ENCODE peak calls at places on chromosome 6, in eight cellular contexts. One of them, this sample, is unnamed.

GRCh38 chr6:75283907-75284284 is 696 bp downstream of the TMEM30A start:
- DNase-seq in lower lobe of right lung: no peak
- DNase-seq in SJSA1: no peak
- DNase-seq in OCI-LY7: peak; percentile 17
- DNase-seq in A673: no peak
- DNase-seq in psoas muscle: no peak
- DNase-seq in CD8-positive, alpha-beta memory T cell: peak; percentile 5
- DNase-seq in tibial artery: no peak
- DNase-seq in this sample: no peak

GRCh38 chr6:144804246-144804790 is 519.2 kb downstream of the UTRN start:
- DNase-seq in OCI-LY7: no peak
- DNase-seq in psoas muscle: no peak
- DNase-seq in SJSA1: no peak
- DNase-seq in A673: no peak
- DNase-seq in tibial artery: no peak
- DNase-seq in lower lobe of right lung: no peak
- DNase-seq in CD8-positive, alpha-beta memory T cell: no peak
- DNase-seq in this sample: no peak

GRCh38 chr6:33633462-33634158 is 12.5 kb downstream of the ITPR3 start:
- DNase-seq in A673: peak; percentile 67
- DNase-seq in psoas muscle: peak; percentile 80
- DNase-seq in lower lobe of right lung: peak; percentile 85
- DNase-seq in tibial artery: peak; percentile 83
- DNase-seq in SJSA1: no peak
- DNase-seq in CD8-positive, alpha-beta memory T cell: peak; percentile 67
- DNase-seq in OCI-LY7: peak; percentile 44
- DNase-seq in this sample: peak; percentile 82

GRCh38 chr6:125745281-125746018 is 4.0 kb upstream of the HEY2 start:
- DNase-seq in A673: no peak
- DNase-seq in psoas muscle: no peak
- DNase-seq in SJSA1: no peak
- DNase-seq in OCI-LY7: no peak
- DNase-seq in lower lobe of right lung: no peak
- DNase-seq in tibial artery: no peak
- DNase-seq in CD8-positive, alpha-beta memory T cell: no peak
- DNase-seq in this sample: no peak

GRCh38 chr6:34459899-34460593 is 5.8 kb upstream of the PACSIN1 start:
- DNase-seq in lower lobe of right lung: no peak
- DNase-seq in SJSA1: no peak
- DNase-seq in tibial artery: no peak
- DNase-seq in OCI-LY7: peak; percentile 81
- DNase-seq in psoas muscle: no peak
- DNase-seq in CD8-positive, alpha-beta memory T cell: peak; percentile 38
- DNase-seq in A673: peak; percentile 58
- DNase-seq in this sample: no peak

GRCh38 chr6:117548797-117549301 is 53.5 kb downstream of the GOPC start:
- DNase-seq in SJSA1: peak; percentile 76
- DNase-seq in psoas muscle: no peak
- DNase-seq in OCI-LY7: no peak
- DNase-seq in A673: peak; percentile 29
- DNase-seq in tibial artery: no peak
- DNase-seq in CD8-positive, alpha-beta memory T cell: peak; percentile 6
- DNase-seq in lower lobe of right lung: no peak
- DNase-seq in this sample: no peak

GRCh38 chr6:112254921-112255320 is 554 bp upstream of the LAMA4 start:
- DNase-seq in SJSA1: no peak
- DNase-seq in A673: no peak
- DNase-seq in tibial artery: no peak
- DNase-seq in psoas muscle: no peak
- DNase-seq in OCI-LY7: no peak
- DNase-seq in CD8-positive, alpha-beta memory T cell: no peak
- DNase-seq in lower lobe of right lung: no peak
- DNase-seq in this sample: no peak

GRCh38 chr6:143375022-143375585 is 75.4 kb downstream of the ADAT2 start:
- DNase-seq in A673: no peak
- DNase-seq in OCI-LY7: no peak
- DNase-seq in lower lobe of right lung: no peak
- DNase-seq in SJSA1: no peak
- DNase-seq in tibial artery: no peak
- DNase-seq in psoas muscle: no peak
- DNase-seq in CD8-positive, alpha-beta memory T cell: no peak
- DNase-seq in this sample: no peak

GRCh38 chr6:117590447-117590846 is 11.9 kb downstream of the GOPC start:
- DNase-seq in OCI-LY7: no peak
- DNase-seq in CD8-positive, alpha-beta memory T cell: no peak
- DNase-seq in psoas muscle: no peak
- DNase-seq in SJSA1: no peak
- DNase-seq in lower lobe of right lung: no peak
- DNase-seq in tibial artery: no peak
- DNase-seq in A673: no peak
- DNase-seq in this sample: no peak

GRCh38 chr6:53862517-53863457 is 68.0 kb downstream of the LRRC1 start:
- DNase-seq in A673: peak; percentile 3
- DNase-seq in SJSA1: no peak
- DNase-seq in tibial artery: no peak
- DNase-seq in OCI-LY7: no peak
- DNase-seq in psoas muscle: no peak
- DNase-seq in CD8-positive, alpha-beta memory T cell: no peak
- DNase-seq in lower lobe of right lung: no peak
- DNase-seq in this sample: no peak

GRCh38 chr6:159075506-159076100 is 30.8 kb upstream of the TAGAP start:
- DNase-seq in CD8-positive, alpha-beta memory T cell: no peak
- DNase-seq in SJSA1: peak; percentile 63
- DNase-seq in A673: peak; percentile 22
- DNase-seq in lower lobe of right lung: no peak
- DNase-seq in tibial artery: no peak
- DNase-seq in OCI-LY7: no peak
- DNase-seq in psoas muscle: no peak
- DNase-seq in this sample: peak; percentile 72

GRCh38 chr6:706161-706560 is 13.2 kb upstream of the EXOC2 start:
- DNase-seq in CD8-positive, alpha-beta memory T cell: no peak
- DNase-seq in psoas muscle: no peak
- DNase-seq in lower lobe of right lung: no peak
- DNase-seq in A673: no peak
- DNase-seq in tibial artery: no peak
- DNase-seq in SJSA1: peak; percentile 70
- DNase-seq in OCI-LY7: no peak
- DNase-seq in this sample: no peak

GRCh38 chr6:134307870-134308269 is 10.0 kb downstream of the SGK1 start:
- DNase-seq in SJSA1: no peak
- DNase-seq in A673: no peak
- DNase-seq in OCI-LY7: no peak
- DNase-seq in psoas muscle: no peak
- DNase-seq in CD8-positive, alpha-beta memory T cell: no peak
- DNase-seq in tibial artery: no peak
- DNase-seq in lower lobe of right lung: no peak
- DNase-seq in this sample: no peak

GRCh38 chr6:14267885-14268660 is 150.5 kb downstream of the CD83 start:
- DNase-seq in psoas muscle: no peak
- DNase-seq in SJSA1: no peak
- DNase-seq in tibial artery: no peak
- DNase-seq in OCI-LY7: no peak
- DNase-seq in A673: no peak
- DNase-seq in CD8-positive, alpha-beta memory T cell: no peak
- DNase-seq in lower lobe of right lung: no peak
- DNase-seq in this sample: no peak

GRCh38 chr6:14272111-14273085 is 154.8 kb downstream of the CD83 start:
- DNase-seq in lower lobe of right lung: no peak
- DNase-seq in psoas muscle: no peak
- DNase-seq in CD8-positive, alpha-beta memory T cell: no peak
- DNase-seq in SJSA1: no peak
- DNase-seq in A673: no peak
- DNase-seq in tibial artery: no peak
- DNase-seq in OCI-LY7: no peak
- DNase-seq in this sample: no peak

GRCh38 chr6:14270925-14271791 is 153.6 kb downstream of the CD83 start:
- DNase-seq in lower lobe of right lung: peak; percentile 45
- DNase-seq in tibial artery: no peak
- DNase-seq in CD8-positive, alpha-beta memory T cell: no peak
- DNase-seq in A673: no peak
- DNase-seq in psoas muscle: peak; percentile 22
- DNase-seq in OCI-LY7: no peak
- DNase-seq in SJSA1: no peak
- DNase-seq in this sample: no peak

GRCh38 chr6:14270142-14270893 is 152.7 kb downstream of the CD83 start:
- DNase-seq in OCI-LY7: no peak
- DNase-seq in lower lobe of right lung: no peak
- DNase-seq in psoas muscle: no peak
- DNase-seq in A673: no peak
- DNase-seq in SJSA1: no peak
- DNase-seq in CD8-positive, alpha-beta memory T cell: no peak
- DNase-seq in tibial artery: no peak
- DNase-seq in this sample: no peak

DNA sequence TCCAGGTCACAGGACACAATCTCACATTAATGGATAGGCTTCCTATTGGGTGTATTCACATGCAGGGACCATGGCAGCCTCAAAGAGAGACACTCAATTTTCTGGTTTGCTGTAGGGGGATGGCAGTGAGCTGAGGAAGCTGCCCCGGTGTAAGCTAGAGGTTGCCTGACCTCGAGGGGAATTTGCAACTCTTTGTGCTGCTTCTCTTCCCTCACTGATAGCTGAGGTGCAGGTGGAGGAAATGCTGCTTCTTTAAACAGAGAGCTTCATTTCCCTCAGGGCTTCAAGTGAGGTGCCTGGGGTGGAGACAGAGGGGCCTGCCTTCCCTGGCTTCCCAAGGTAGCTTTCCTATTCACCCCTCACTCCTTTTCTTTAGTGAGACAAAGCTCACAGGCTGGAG is 151.9 kb downstream of the CD83 start:
- DNase-seq in OCI-LY7: peak; percentile 84
- DNase-seq in psoas muscle: no peak
- DNase-seq in CD8-positive, alpha-beta memory T cell: no peak
- DNase-seq in lower lobe of right lung: no peak
- DNase-seq in tibial artery: no peak
- DNase-seq in A673: no peak
- DNase-seq in SJSA1: no peak
- DNase-seq in this sample: no peak
- H3K27ac ChIP-seq in OCI-LY7: peak overlapping the region; percentile 70
- H3K27ac ChIP-seq in psoas muscle: no peak overlapping the region
- H3K27ac ChIP-seq in CD8-positive, alpha-beta memory T cell: no peak overlapping the region
- H3K27ac ChIP-seq in lower lobe of right lung: no peak overlapping the region
- H3K27ac ChIP-seq in tibial artery: no peak overlapping the region
- H3K27ac ChIP-seq in A673: no peak overlapping the region
- H3K27ac ChIP-seq in SJSA1: no peak overlapping the region
- H3K27ac ChIP-seq in this sample: no peak overlapping the region

DNA sequence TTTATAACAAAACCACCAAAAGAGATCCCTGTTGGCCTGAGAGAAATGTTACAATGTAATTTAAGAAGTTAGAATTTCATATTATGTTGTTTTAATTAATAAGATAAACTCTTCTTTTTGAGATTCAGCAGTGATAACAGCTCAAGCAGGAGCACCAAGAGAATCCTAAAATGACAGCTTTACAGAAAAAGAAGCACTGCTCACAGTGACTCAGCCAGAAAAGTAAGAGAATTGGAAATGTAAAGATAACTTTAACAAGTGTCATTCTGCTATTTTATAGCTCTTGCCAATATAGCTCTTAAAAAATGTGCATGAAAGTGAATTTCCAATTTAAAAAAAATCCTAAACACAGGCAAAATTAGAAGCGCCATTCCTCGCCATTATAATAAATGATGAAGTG is 111.3 kb downstream of the UBE3D start:
- DNase-seq in psoas muscle: no peak
- DNase-seq in SJSA1: no peak
- DNase-seq in CD8-positive, alpha-beta memory T cell: no peak
- DNase-seq in OCI-LY7: no peak
- DNase-seq in lower lobe of right lung: no peak
- DNase-seq in tibial artery: no peak
- DNase-seq in A673: no peak
- DNase-seq in this sample: no peak
- H3K4me1 ChIP-seq in psoas muscle: no peaks in the 10 kb centered on the region
- H3K4me1 ChIP-seq in SJSA1: peaks cover 30% of the 10 kb centered on the region
- H3K4me1 ChIP-seq in CD8-positive, alpha-beta memory T cell: no peaks in the 10 kb centered on the region
- H3K4me1 ChIP-seq in OCI-LY7: peaks cover 33% of the 10 kb centered on the region
- H3K4me1 ChIP-seq in lower lobe of right lung: no peaks in the 10 kb centered on the region
- H3K4me1 ChIP-seq in tibial artery: no peaks in the 10 kb centered on the region
- H3K4me1 ChIP-seq in A673: peaks cover 20% of the 10 kb centered on the region
- H3K4me1 ChIP-seq in this sample: peaks cover 2% of the 10 kb centered on the region

GRCh38 chr6:81023007-81023582 is 729.4 kb downstream of the TENT5A start:
- DNase-seq in A673: peak; percentile 18
- DNase-seq in OCI-LY7: peak; percentile 42
- DNase-seq in tibial artery: no peak
- DNase-seq in psoas muscle: no peak
- DNase-seq in CD8-positive, alpha-beta memory T cell: no peak
- DNase-seq in SJSA1: no peak
- DNase-seq in lower lobe of right lung: no peak
- DNase-seq in this sample: no peak

GRCh38 chr6:81023708-81024107 is 728.8 kb downstream of the TENT5A start:
- DNase-seq in A673: no peak
- DNase-seq in tibial artery: no peak
- DNase-seq in SJSA1: no peak
- DNase-seq in psoas muscle: no peak
- DNase-seq in OCI-LY7: no peak
- DNase-seq in lower lobe of right lung: no peak
- DNase-seq in CD8-positive, alpha-beta memory T cell: no peak
- DNase-seq in this sample: no peak

GRCh38 chr6:81031429-81031828 is 721.1 kb downstream of the TENT5A start:
- DNase-seq in psoas muscle: no peak
- DNase-seq in lower lobe of right lung: no peak
- DNase-seq in SJSA1: no peak
- DNase-seq in OCI-LY7: no peak
- DNase-seq in tibial artery: no peak
- DNase-seq in CD8-positive, alpha-beta memory T cell: no peak
- DNase-seq in A673: peak; percentile 3
- DNase-seq in this sample: no peak

GRCh38 chr6:81026041-81026553 is 726.4 kb downstream of the TENT5A start:
- DNase-seq in psoas muscle: no peak
- DNase-seq in CD8-positive, alpha-beta memory T cell: no peak
- DNase-seq in OCI-LY7: no peak
- DNase-seq in SJSA1: no peak
- DNase-seq in lower lobe of right lung: no peak
- DNase-seq in tibial artery: no peak
- DNase-seq in A673: no peak
- DNase-seq in this sample: no peak
- H3K9me3 ChIP-seq in psoas muscle: peaks cover 6% of the 10 kb centered on the region
- H3K9me3 ChIP-seq in CD8-positive, alpha-beta memory T cell: no peaks in the 10 kb centered on the region
- H3K9me3 ChIP-seq in OCI-LY7: peaks cover 11% of the 10 kb centered on the region
- H3K9me3 ChIP-seq in SJSA1: no peaks in the 10 kb centered on the region
- H3K9me3 ChIP-seq in lower lobe of right lung: no peaks in the 10 kb centered on the region
- H3K9me3 ChIP-seq in tibial artery: no peaks in the 10 kb centered on the region
- H3K9me3 ChIP-seq in A673: peaks cover 26% of the 10 kb centered on the region
- H3K9me3 ChIP-seq in this sample: no peaks in the 10 kb centered on the region

DNA sequence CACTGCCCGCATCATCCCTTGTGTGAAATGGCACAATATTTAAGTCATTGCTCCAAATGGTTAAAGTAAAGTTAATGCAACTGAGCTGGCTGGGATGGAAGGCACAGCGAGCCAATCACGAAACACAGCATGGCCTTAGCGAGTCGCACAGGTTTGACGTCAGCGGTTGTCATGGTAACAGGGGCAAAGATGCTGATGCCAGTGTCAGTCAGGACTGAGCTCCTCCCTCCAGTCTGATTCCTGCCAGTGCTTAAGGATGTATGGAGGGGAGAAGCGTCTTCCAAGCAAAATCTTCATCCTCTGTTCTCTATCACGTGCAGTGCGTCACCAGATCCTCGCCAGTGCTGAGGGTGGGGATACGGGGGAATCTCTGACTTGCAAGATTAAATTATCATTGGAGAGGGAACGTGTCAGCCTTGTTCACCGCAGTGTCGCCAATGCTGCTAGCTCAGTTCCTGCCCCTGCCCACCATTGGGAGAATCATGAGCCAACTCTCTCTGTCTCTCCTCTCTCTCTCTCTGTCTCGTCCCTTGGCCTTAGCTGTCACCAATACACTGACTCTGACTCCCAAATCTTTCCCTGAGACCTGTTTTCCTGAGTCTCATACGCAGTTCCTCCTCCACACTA is 24.5 kb downstream of the TSPYL4 start:
- DNase-seq in OCI-LY7: peak; percentile 6
- DNase-seq in psoas muscle: peak; percentile 81
- DNase-seq in CD8-positive, alpha-beta memory T cell: no peak
- DNase-seq in A673: peak; percentile 36
- DNase-seq in SJSA1: peak; percentile 56
- DNase-seq in tibial artery: peak; percentile 88
- DNase-seq in lower lobe of right lung: no peak
- DNase-seq in this sample: peak; percentile 92
- H3K27ac ChIP-seq in OCI-LY7: no peak overlapping the region
- H3K27ac ChIP-seq in psoas muscle: no peak overlapping the region
- H3K27ac ChIP-seq in CD8-positive, alpha-beta memory T cell: no peak overlapping the region
- H3K27ac ChIP-seq in A673: no peak overlapping the region
- H3K27ac ChIP-seq in SJSA1: no peak overlapping the region
- H3K27ac ChIP-seq in tibial artery: no peak overlapping the region
- H3K27ac ChIP-seq in lower lobe of right lung: no peak overlapping the region
- H3K27ac ChIP-seq in this sample: no peak overlapping the region

This sample was measured in right cardiac atrium.